ENCODE peak calls at places on chromosomes 16 and 17, in six cellular contexts. Q is activated T-helper 1 cell treated with anti-CD3 and anti-CD28 coated beads, Interleukin-2, amount 50 U/mL, for 16 hours; V is stimulated activated CD4-positive, alpha-beta T cell treated with anti-CD3 and anti-CD28 coated beads, TNF-alpha, amount 100 ng/mL, for 1 hour; Y is IMR-90; I is GM04504; Z is Caco-2. C is an unnamed sample.

GRCh38 chr17:79979841-79980215 is 55.8 kb downstream of the TBC1D16 start:
- DNase-seq in Q (no peak), V (no peak), Y (no peak), I (no peak), Z (no peak), C (no peak)

GRCh38 chr17:8375738-8376259 is 705 bp downstream of the KRABD2 start:
- DNase-seq in Q (no peak), V (no peak), Y (peak), I (no peak), Z (no peak), C (peak)

GRCh38 chr17:61466246-61466645 is 14.0 kb downstream of the TBX4 start:
- DNase-seq in Q (no peak), V (no peak), Y (no peak), I (no peak), Z (no peak), C (no peak)

GRCh38 chr17:64130559-64131001 is 636 bp upstream of the ERN1 start:
- DNase-seq in Q (no peak), V (no peak), Y (peak), I (peak), Z (no peak), C (peak)

GRCh38 chr16:47431960-47432359 is 28.9 kb downstream of the ITFG1 start:
- DNase-seq in Q (no peak), V (no peak), Y (no peak), I (no peak), Z (no peak), C (peak)

GRCh38 chr17:83028851-83029250 is 50.6 kb upstream of the METRNL start:
- DNase-seq in Q (no peak), V (no peak), Y (no peak), I (no peak), Z (no peak), C (no peak)

GRCh38 chr17:50947844-50948514 is 81.8 kb upstream of the TOB1 start:
- DNase-seq in Q (no peak), V (no peak), Y (no peak), I (no peak), Z (peak), C (no peak)

GRCh38 chr16:74682556-74682955 is 15.9 kb upstream of the RFWD3 start:
- DNase-seq in Q (no peak), V (no peak), Y (no peak), I (no peak), Z (no peak), C (no peak)

GRCh38 chr17:7982666-7983065 is 19.7 kb upstream of the GUCY2D start:
- DNase-seq in Q (no peak), V (no peak), Y (peak), I (no peak), Z (no peak), C (peak)